ENCODE peak calls at places on chromosomes 12 and 14, in six cellular contexts. A, X, W, Y, N and C are unnamed samples.

GRCh38 chr12:53101931-53102781 is 1.1 kb upstream of the SOAT2 start:
- DNase-seq in A (no peak), X (peak; percentile 79), W (peak; percentile 65), Y (no peak), N (no peak), C (no peak)

GRCh38 chr12:95990136-95990535 is 6.0 kb downstream of the HAL start:
- DNase-seq in A (no peak), X (no peak), W (no peak), Y (no peak), N (no peak), C (no peak)

GRCh38 chr12:6834873-6835272 is 5.9 kb upstream of the GNB3 start:
- DNase-seq in A (no peak), X (no peak), W (no peak), Y (no peak), N (no peak), C (no peak)

GRCh38 chr14:71181215-71182003 is 274.1 kb downstream of the PCNX1 start:
- DNase-seq in A (no peak), X (no peak), W (no peak), Y (no peak), N (no peak), C (no peak)

GRCh38 chr12:47408171-47408871 is 297.5 kb downstream of the RPAP3 start:
- DNase-seq in A (peak; percentile 43), X (peak; percentile 6), W (no peak), Y (no peak), N (no peak), C (peak; percentile 21)

GRCh38 chr12:100539209-100539608 is 34.3 kb upstream of the GAS2L3 start:
- DNase-seq in A (peak; percentile 52), X (no peak), W (no peak), Y (no peak), N (no peak), C (peak; percentile 29)

GRCh38 chr12:90074086-90074485 is 365.4 kb upstream of the ATP2B1 start:
- DNase-seq in A (no peak), X (no peak), W (no peak), Y (no peak), N (no peak), C (no peak)

GRCh38 chr14:95185452-95186392 is 28.4 kb upstream of the DICER1 start:
- DNase-seq in A (peak; percentile 93), X (no peak), W (no peak), Y (peak; percentile 59), N (no peak), C (peak; percentile 85)

GRCh38 chr14:74978416-74978947 is 23.1 kb upstream of the PGF start:
- DNase-seq in A (no peak), X (no peak), W (no peak), Y (no peak), N (no peak), C (no peak)

GRCh38 chr14:59306775-59307174 is 118.3 kb downstream of the DAAM1 start:
- DNase-seq in A (peak; percentile 40), X (no peak), W (no peak), Y (no peak), N (no peak), C (no peak)
- TF ChIP-seq POLR2A in A (no peak), X (no peak), W (no peak), Y (no peak), N (no peak), C (no peak)

GRCh38 chr12:49131051-49131972 is at the start of gene TUBA1B:
- DNase-seq in A (peak; percentile 96), X (peak; percentile 65), W (peak; percentile 98), Y (peak; percentile 91), N (peak; percentile 93), C (peak; percentile 96)
- TF ChIP-seq POLR2A in A (peak; percentile 99), X (peak; percentile 98), W (peak; percentile 84), Y (peak; percentile 92), N (peak; percentile 87), C (peak; percentile 99)

DNA sequence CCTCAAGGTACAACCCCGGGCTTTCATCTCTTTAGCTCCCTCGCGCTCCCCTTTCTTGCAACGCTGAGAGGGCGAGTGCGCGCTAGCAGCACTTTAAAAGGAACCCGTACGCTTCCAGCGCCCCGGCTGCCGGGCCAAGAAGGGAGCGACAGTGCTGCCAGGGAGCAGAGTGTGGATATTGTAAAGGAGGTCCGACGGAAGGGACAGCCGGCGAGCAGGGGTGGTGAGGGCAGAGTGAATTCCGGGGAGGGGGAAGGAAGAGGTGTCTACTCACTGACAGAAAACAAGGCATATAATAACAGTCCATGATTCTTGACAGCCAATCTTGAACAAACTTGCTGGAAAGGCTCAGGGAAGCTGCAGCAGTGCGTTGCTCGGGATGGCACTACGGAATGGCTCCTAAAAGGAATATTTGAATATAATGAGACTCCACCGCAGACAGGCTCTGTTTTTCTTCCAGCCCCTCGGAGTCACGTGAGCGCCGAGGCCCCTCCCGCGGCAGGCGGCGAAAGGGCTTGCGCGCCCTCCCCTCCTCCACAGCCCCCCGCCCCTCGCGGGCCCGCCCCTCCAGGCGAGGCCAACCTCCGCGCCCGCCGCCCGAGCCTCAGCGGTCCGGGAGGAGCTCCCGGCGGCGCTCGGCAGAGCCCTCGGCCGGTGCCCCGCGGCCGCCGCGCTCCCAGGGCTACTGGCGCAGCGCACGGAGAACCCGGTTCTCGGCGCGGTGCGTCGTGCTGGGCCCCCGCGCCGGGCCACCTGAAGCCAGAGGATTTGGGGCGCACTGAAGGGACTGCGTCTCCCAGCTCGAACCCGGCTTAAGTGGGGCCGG is 3.4 kb downstream of the BMP4 start:
- DNase-seq in A (no peak), X (peak; percentile 69), W (peak; percentile 97), Y (peak; percentile 91), N (peak; percentile 90), C (no peak)
- TF ChIP-seq POLR2A in A (no peak), X (peak; percentile 82), W (no peak), Y (peak; percentile 89), N (peak; percentile 65), C (no peak)

GRCh38 chr14:75982724-75983358 is 1.0 kb upstream of the TGFB3 start:
- DNase-seq in A (peak; percentile 51), X (no peak), W (peak; percentile 93), Y (peak; percentile 87), N (no peak), C (peak; percentile 60)

GRCh38 chr14:75981426-75981825 is 369 bp downstream of the TGFB3 start:
- DNase-seq in A (no peak), X (peak; percentile 18), W (no peak), Y (peak; percentile 36), N (no peak), C (peak; percentile 25)

GRCh38 chr14:75980856-75981255 is 939 bp downstream of the TGFB3 start:
- DNase-seq in A (no peak), X (no peak), W (no peak), Y (peak; percentile 38), N (no peak), C (no peak)

GRCh38 chr14:75979641-75980422 is 2.0 kb downstream of the TGFB3 start:
- DNase-seq in A (no peak), X (no peak), W (peak; percentile 65), Y (peak; percentile 58), N (no peak), C (no peak)

GRCh38 chr14:75981826-75982723 is at the start of gene TGFB3:
- DNase-seq in A (peak; percentile 76), X (peak; percentile 52), W (peak; percentile 95), Y (peak; percentile 89), N (peak; percentile 91), C (peak; percentile 76)
- TF ChIP-seq POLR2A in A (no peak), X (no peak), W (no peak), Y (peak; percentile 71), N (peak; percentile 48), C (peak; percentile 27)

DNA sequence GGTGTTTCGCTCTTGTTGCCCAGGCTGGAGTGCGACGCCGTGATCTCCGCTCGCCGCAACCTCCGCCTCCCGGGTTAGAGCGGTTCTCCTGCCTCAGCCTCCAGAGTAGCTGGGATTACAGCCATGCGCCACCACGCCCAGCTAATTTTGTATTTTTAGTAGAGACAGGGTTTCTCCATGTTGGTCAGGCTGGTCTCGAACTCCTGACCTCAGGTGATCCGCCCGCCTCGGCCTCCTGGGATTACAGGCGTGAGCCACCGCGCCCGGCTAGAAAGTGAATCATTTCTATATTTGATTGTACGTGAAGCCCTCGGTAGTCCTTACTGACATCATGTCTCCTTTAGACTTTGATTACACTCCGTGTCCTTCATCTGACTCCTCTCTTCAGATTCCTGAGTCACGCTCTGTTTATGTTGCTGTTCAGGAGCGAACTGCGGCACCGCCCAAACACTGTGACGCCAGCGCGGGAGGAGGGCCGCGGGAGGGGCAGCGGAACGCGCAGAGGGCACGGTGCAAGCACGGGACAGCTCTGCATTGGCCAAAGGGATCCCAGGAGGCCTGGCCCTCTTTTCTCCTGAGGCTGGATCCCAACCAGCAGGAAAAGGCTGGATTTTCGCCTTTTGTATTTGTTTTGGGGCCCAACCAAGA is 578 bp upstream of the GABARAPL1 start:
- DNase-seq in A (peak; percentile 91), X (peak; percentile 95), W (peak; percentile 99), Y (peak; percentile 98), N (peak; percentile 99), C (peak; percentile 95)
- TF ChIP-seq POLR2A in A (no peak), X (peak; percentile 53), W (peak; percentile 61), Y (peak; percentile 67), N (peak; percentile 92), C (peak; percentile 74)

DNA sequence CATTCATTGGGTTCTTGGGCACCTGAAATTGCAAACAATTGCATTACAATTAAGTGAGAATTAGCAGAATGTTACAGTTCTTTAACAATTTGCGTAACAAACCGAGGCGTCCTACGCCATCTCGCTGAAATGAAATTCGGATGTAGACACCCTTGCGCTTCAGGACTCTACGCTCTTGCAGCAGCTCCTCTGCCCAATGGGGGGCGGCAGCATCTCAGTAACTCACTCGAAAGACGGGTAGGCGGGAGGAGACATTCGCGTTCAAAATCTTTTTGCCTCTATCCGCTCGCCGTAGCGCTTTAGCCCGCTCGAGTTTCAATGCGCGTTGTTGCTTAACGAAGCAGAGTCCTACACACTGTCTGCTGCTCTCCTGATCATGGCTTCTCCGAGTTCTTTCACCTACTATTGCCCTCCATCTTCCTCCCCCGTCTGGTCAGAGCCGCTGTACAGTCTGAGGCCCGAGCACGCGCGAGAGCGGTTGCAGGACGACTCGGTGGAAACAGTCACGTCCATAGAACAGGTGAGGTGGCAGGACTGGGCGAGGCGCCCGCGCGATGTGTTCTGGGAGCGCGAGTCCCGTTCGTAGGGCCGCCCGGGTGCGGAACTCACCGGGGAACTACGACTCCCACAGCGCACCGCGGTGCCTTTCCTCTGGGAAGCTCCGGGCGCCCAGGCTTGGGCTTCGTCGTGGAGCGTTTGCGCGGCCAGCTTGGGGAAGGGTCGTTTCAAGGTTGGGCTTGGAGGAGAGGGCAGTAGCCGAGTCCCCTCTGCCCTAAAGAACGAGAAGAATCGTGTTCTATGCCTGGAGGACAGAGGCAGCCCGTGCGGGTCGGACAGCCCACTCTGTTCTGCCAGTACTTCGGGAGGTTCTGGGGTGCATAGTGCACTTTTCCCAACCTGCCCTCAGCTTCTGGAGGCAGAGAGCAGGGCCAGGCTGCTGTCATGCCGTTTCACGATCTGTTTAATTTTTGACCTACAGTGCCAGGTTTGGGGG is at the start of gene FNTB:
- DNase-seq in A (peak; percentile 97), X (peak; percentile 92), W (peak; percentile 98), Y (peak; percentile 95), N (peak; percentile 98), C (peak; percentile 97)
- TF ChIP-seq POLR2A in A (peak; percentile 69), X (peak; percentile 86), W (peak; percentile 42), Y (peak; percentile 37), N (peak; percentile 64), C (peak; percentile 77)

DNA sequence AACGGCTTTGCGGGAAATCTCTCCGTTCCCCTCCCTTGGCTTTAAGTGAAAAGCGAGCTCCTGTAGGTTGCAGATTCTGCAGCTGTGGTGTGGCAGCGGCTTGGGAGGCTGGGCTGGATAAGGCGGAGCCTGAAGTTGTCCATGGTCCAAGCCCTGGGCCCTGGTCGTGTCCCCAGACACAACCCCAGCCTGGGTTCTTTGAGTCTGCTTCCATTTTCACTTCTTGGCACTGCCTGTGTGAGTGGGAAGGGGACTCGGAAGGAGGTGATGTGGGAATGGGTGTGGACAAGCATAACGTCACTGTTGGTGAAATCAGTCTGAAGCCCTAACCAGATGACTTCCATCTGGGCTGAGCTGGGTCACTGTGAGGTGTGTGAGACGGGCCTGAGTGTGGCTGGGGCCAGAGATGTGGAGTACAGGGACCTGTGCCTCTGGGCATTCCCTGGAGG is 43.0 kb upstream of the CTDSP2 start:
- DNase-seq in A (no peak), X (no peak), W (peak; percentile 34), Y (peak; percentile 89), N (no peak), C (no peak)
- TF ChIP-seq POLR2A in A (no peak), X (no peak), W (peak; percentile 30), Y (peak; percentile 57), N (no peak), C (no peak)